ENCODE peak calls at places on chromosomes 3 and 15, in five cellular contexts. Z is ovary, G is esophagus squamous epithelium, Y is uterus, O is IMR-90. L is an unnamed sample.

GRCh38 chr15:49083471-49084284 is 37.4 kb upstream of the SECISBP2L start:
- DNase-seq in G (no peak), Y (no peak), Z (no peak), O (peak; percentile 85), L (no peak)

GRCh38 chr15:95639208-95639607 is 691.3 kb upstream of the NR2F2 start:
- DNase-seq in G (no peak), O (no peak), Y (no peak), Z (no peak), L (no peak)

GRCh38 chr15:57727031-57727430 is 20.5 kb downstream of the POLR2M start:
- DNase-seq in Z (no peak), Y (no peak), O (peak; percentile 16), G (no peak), L (no peak)

GRCh38 chr15:40204100-40204499 is 34.8 kb upstream of the PAK6 start:
- DNase-seq in G (no peak), Y (no peak), Z (no peak), O (no peak), L (no peak)

GRCh38 chr3:59771760-59772159 is 721.9 kb upstream of the CFAP20DC start:
- DNase-seq in G (no peak), Z (no peak), Y (no peak), O (peak; percentile 94), L (no peak)

GRCh38 chr3:69014022-69014580 is 617 bp upstream of the EOGT start:
- DNase-seq in G (no peak), Z (no peak), O (no peak), Y (no peak), L (no peak)

GRCh38 chr15:66634540-66634939 is 67.5 kb upstream of the SMAD6 start:
- DNase-seq in Y (no peak), Z (no peak), G (no peak), O (no peak), L (no peak)

GRCh38 chr3:71018794-71019193 is 564.7 kb downstream of the FOXP1 start:
- DNase-seq in Z (no peak), O (no peak), Y (no peak), G (no peak), L (no peak)

GRCh38 chr3:36615861-36616260 is 148.5 kb downstream of the DCLK3 start:
- DNase-seq in Z (no peak), O (no peak), Y (no peak), G (no peak), L (no peak)

GRCh38 chr15:50675524-50676144 is 11.0 kb downstream of the TRPM7 start:
- DNase-seq in Z (no peak), G (no peak), Y (no peak), O (peak; percentile 59), L (no peak)

GRCh38 chr3:7144696-7145308 is 283.9 kb downstream of the GRM7 start:
- DNase-seq in Y (no peak), Z (no peak), G (no peak), O (no peak), L (peak; percentile 58)

GRCh38 chr3:102165367-102165766 is 269.4 kb upstream of the ZPLD1 start:
- DNase-seq in G (no peak), Y (no peak), Z (no peak), O (peak; percentile 63), L (no peak)

GRCh38 chr3:167078070-167078622 is 302.0 kb downstream of the ZBBX start:
- DNase-seq in Y (no peak), Z (no peak), G (no peak), O (no peak), L (no peak)

GRCh38 chr15:88624156-88624970 is 3.2 kb downstream of the AEN start:
- DNase-seq in O (peak; percentile 61), G (no peak), Z (peak; percentile 44), Y (peak; percentile 46), L (no peak)

GRCh38 chr3:24363242-24363641 is 131.4 kb downstream of the THRB start:
- DNase-seq in Y (no peak), O (no peak), G (no peak), Z (no peak), L (no peak)

GRCh38 chr15:47439146-47439869 is 278.0 kb upstream of the SEMA6D start:
- DNase-seq in Y (no peak), G (no peak), O (peak; percentile 65), Z (no peak), L (no peak)

GRCh38 chr15:69298697-69299441 is at the start of gene PAQR5:
- DNase-seq in Z (no peak), O (no peak), Y (no peak), G (no peak), L (peak; percentile 26)

GRCh38 chr15:47715856-47716445 is 1.4 kb upstream of the SEMA6D start:
- DNase-seq in O (peak; percentile 47), Z (peak; percentile 71), G (no peak), Y (no peak), L (peak; percentile 33)

GRCh38 chr3:196108075-196108743 is 26.3 kb upstream of the TFRC start:
- DNase-seq in Z (no peak), O (no peak), Y (no peak), G (no peak), L (no peak)

GRCh38 chr15:53833134-53833624 is 73.7 kb upstream of the WDR72 start:
- DNase-seq in O (peak; percentile 1), Y (peak; percentile 15), Z (no peak), G (no peak), L (no peak)

GRCh38 chr15:75891895-75892294 is 11.8 kb upstream of the FBXO22 start:
- DNase-seq in O (peak; percentile 96), Y (no peak), Z (no peak), G (no peak), L (no peak)

GRCh38 chr3:69864751-69865150 is 125.5 kb downstream of the MITF start:
- DNase-seq in G (no peak), Z (no peak), O (peak; percentile 58), Y (no peak), L (no peak)

GRCh38 chr3:158794936-158795518 is 6.8 kb upstream of the MFSD1 start:
- DNase-seq in G (no peak), Z (no peak), O (peak; percentile 59), Y (no peak), L (no peak)

GRCh38 chr3:21893250-21893649 is 142.2 kb upstream of the ZNF385D start:
- DNase-seq in G (no peak), Y (no peak), Z (no peak), O (peak; percentile 17), L (no peak)

DNA sequence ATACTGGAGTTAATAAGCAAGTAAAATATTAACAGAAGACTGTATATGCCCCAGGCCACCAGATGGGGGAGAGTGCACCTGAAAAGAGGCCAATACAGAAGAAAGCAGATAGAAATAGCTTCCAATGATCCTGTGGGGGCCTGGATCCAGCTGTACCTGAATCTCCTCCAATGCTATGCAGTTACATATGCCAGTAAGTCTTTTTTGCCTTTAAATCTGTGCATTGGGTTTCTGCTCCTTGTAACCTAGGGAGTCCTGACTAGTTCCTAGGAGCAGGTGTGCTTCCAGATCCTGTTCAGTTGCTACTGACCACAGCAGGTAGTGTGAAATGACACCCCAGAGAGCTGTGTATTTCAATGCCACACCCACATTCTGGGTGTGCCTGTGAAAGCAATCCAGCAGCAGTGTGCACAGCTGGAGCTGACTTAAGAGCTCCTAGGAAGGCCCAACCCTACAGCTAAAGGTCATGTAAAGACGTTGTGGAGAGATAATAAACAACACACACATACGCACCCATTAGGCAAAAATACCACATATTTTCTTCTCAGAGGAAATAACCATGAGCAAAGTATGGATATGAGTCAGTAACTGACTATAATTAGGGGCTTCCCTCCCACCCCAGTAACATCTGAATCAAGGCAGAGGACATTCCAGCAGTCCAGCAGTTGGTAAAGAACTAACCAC is 62.2 kb upstream of the AKAP13 start:
- DNase-seq in Z (no peak), Y (no peak), O (peak; percentile 98), G (no peak), L (no peak)
- TF ChIP-seq POLR2A in Z (no peak), Y (no peak), O (no peak), G (no peak), L (no peak)

DNA sequence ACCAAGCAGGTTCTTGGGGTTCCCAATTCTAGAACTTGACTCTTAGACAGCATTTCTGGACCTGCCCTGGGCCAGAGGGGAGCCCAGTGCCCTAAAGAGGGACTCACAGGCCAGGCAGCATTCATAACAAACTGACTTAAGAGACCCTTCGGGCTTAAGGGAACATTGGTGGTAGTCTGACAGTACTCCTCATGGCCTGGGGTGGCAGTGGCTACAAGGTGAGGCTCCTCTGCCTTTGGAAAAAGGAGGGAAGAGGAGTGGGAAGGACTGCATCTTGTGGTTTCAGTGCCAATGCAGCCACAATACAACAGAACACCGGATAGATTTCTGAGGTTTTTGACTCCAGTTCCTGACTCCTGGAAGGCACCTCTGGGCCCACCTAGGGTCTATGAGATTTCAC is 172.2 kb upstream of the STRIT1 start:
- DNase-seq in G (no peak), O (no peak), Z (no peak), Y (no peak), L (no peak)
- TF ChIP-seq CTCF in G (no peak), O (no peak), Z (no peak), Y (no peak), L (no peak)

GRCh38 chr3:48696156-48696555 is 10.4 kb upstream of the NCKIPSD start:
- DNase-seq in G (no peak), Z (no peak), O (no peak), Y (no peak), L (no peak)

GRCh38 chr3:48694610-48695051 is 8.9 kb upstream of the NCKIPSD start:
- DNase-seq in Y (peak; percentile 93), O (peak; percentile 85), G (no peak), Z (peak; percentile 92), L (peak; percentile 92)

GRCh38 chr3:48692551-48692950 is 6.8 kb upstream of the NCKIPSD start:
- DNase-seq in Z (no peak), Y (no peak), O (peak; percentile 38), G (no peak), L (no peak)

GRCh38 chr3:48693826-48694225 is 8.1 kb upstream of the NCKIPSD start:
- DNase-seq in O (no peak), Y (no peak), Z (no peak), G (no peak), L (no peak)

GRCh38 chr3:48695113-48695753 is 9.5 kb upstream of the NCKIPSD start:
- DNase-seq in Z (peak; percentile 77), O (peak; percentile 45), Y (peak; percentile 94), G (no peak), L (peak; percentile 90)
- TF ChIP-seq POLR2A in Z (peak; percentile 63), O (no peak), Y (no peak), G (no peak), L (no peak)

GRCh38 chr3:42601898-42602581 is 1.6 kb downstream of the NKTR start:
- DNase-seq in Z (no peak), G (no peak), O (peak; percentile 22), Y (no peak), L (no peak)
- TF ChIP-seq CTCF in Z (no peak), G (no peak), O (peak; percentile 17), Y (no peak), L (no peak)

GRCh38 chr15:52678468-52679231 is 538 bp downstream of the ATOSA start:
- DNase-seq in Z (peak; percentile 69), Y (peak; percentile 63), O (peak; percentile 66), G (peak; percentile 14), L (peak; percentile 63)
- TF ChIP-seq POLR2A in Z (no peak), Y (no peak), O (no peak), G (no peak), L (no peak)